ENCODE peak calls at places on chromosomes 13 and 19, in six cellular contexts. G is MM.1S, U is thoracic aorta, Y is cardiac muscle cell, C is ovary, J is kidney. N is an unnamed sample.

GRCh38 chr13:26300140-26300539 is 46.2 kb downstream of the CDK8 start:
- DNase-seq in G (no peak), U (no peak), Y (peak; percentile 64), C (no peak), J (no peak), N (no peak)

GRCh38 chr19:27972291-27973040 is 1240.5 kb downstream of the UQCRFS1 start:
- DNase-seq in G (no peak), U (no peak), Y (peak; percentile 38), C (no peak), J (no peak), N (no peak)

GRCh38 chr13:113756441-113757097 is 2.5 kb upstream of the TMEM255B start:
- DNase-seq in G (no peak), U (no peak), Y (peak; percentile 8), C (no peak), J (no peak), N (no peak)

GRCh38 chr19:12840091-12841079 is 2.1 kb downstream of the MAST1 start:
- DNase-seq in G (peak; percentile 31), U (no peak), Y (peak; percentile 71), C (no peak), J (peak; percentile 81), N (peak; percentile 65)

GRCh38 chr19:30255783-30256509 is 116.2 kb upstream of the ZNF536 start:
- DNase-seq in G (no peak), U (no peak), Y (no peak), C (no peak), J (no peak), N (no peak)

GRCh38 chr13:109904218-109904617 is 117.8 kb upstream of the IRS2 start:
- DNase-seq in G (no peak), U (no peak), Y (no peak), C (no peak), J (no peak), N (no peak)

GRCh38 chr19:28504727-28505126 is 708.2 kb downstream of the UQCRFS1 start:
- DNase-seq in G (no peak), U (no peak), Y (no peak), C (no peak), J (no peak), N (no peak)

GRCh38 chr13:40777166-40777956 is 6.4 kb upstream of the MRPS31 start:
- DNase-seq in G (peak; percentile 40), U (no peak), Y (peak; percentile 72), C (no peak), J (no peak), N (peak; percentile 76)

GRCh38 chr13:87680298-87680697 is 9.1 kb downstream of the SLITRK5 start:
- DNase-seq in G (peak; percentile 40), U (no peak), Y (no peak), C (no peak), J (no peak), N (no peak)

GRCh38 chr13:33577037-33577436 is 240.9 kb upstream of the RFC3 start:
- DNase-seq in G (no peak), U (no peak), Y (peak; percentile 60), C (no peak), J (no peak), N (no peak)

GRCh38 chr13:64591981-64592380 is 2638.2 kb downstream of the PCDH9 start:
- DNase-seq in G (no peak), U (no peak), Y (peak; percentile 38), C (no peak), J (no peak), N (no peak)

GRCh38 chr13:71218960-71219359 is 648.0 kb downstream of the DACH1 start:
- DNase-seq in G (no peak), U (no peak), Y (no peak), C (no peak), J (no peak), N (peak; percentile 58)

GRCh38 chr13:112724788-112725345 is 35.0 kb downstream of the ATP11A start:
- DNase-seq in G (no peak), U (no peak), Y (no peak), C (no peak), J (no peak), N (no peak)

GRCh38 chr13:22625691-22626090 is 555.1 kb upstream of the SGCG start:
- DNase-seq in G (no peak), U (no peak), Y (no peak), C (no peak), J (no peak), N (no peak)

GRCh38 chr19:18051887-18052286 is 34.8 kb downstream of the IL12RB1 start:
- DNase-seq in G (no peak), U (no peak), Y (peak; percentile 21), C (no peak), J (peak; percentile 87), N (no peak)

GRCh38 chr19:18799389-18799970 is 8.4 kb upstream of the COMP start:
- DNase-seq in G (no peak), U (no peak), Y (no peak), C (no peak), J (no peak), N (no peak)

GRCh38 chr19:35125270-35125717 is 9.6 kb downstream of the LGI4 start:
- DNase-seq in G (no peak), U (no peak), Y (no peak), C (no peak), J (peak; percentile 81), N (no peak)

GRCh38 chr13:21075303-21076264 is 14.2 kb upstream of the LATS2 start:
- DNase-seq in G (no peak), U (no peak), Y (peak; percentile 49), C (peak; percentile 49), J (no peak), N (no peak)

GRCh38 chr19:55973982-55974381 is 12.6 kb upstream of the NLRP5 start:
- DNase-seq in G (no peak), U (no peak), Y (no peak), C (no peak), J (no peak), N (no peak)

GRCh38 chr19:16207063-16207462 is 9.4 kb downstream of the AP1M1 start:
- DNase-seq in G (no peak), U (no peak), Y (no peak), C (no peak), J (no peak), N (no peak)

GRCh38 chr13:79782541-79783216 is 301.7 kb downstream of the NDFIP2 start:
- DNase-seq in G (no peak), U (no peak), Y (peak; percentile 93), C (peak; percentile 31), J (peak; percentile 85), N (no peak)

GRCh38 chr13:41658057-41658642 is 200.8 kb downstream of the RGCC start:
- DNase-seq in G (no peak), U (no peak), Y (peak; percentile 76), C (no peak), J (no peak), N (no peak)

GRCh38 chr19:46374526-46375475 is 27.9 kb downstream of the PPP5C start:
- DNase-seq in G (no peak), U (no peak), Y (no peak), C (no peak), J (no peak), N (no peak)

GRCh38 chr13:51955841-51956603 is 55.2 kb downstream of the ATP7B start:
- DNase-seq in G (no peak), U (no peak), Y (no peak), C (no peak), J (no peak), N (peak; percentile 63)

GRCh38 chr19:22619932-22620331 is 14.2 kb upstream of the ZNF492 start:
- DNase-seq in G (no peak), U (no peak), Y (no peak), C (no peak), J (no peak), N (no peak)

GRCh38 chr13:45333973-45334922 is 6.7 kb downstream of the TPT1 start:
- DNase-seq in G (no peak), U (no peak), Y (peak; percentile 71), C (no peak), J (no peak), N (peak; percentile 37)

GRCh38 chr13:45332831-45333219 is 8.2 kb downstream of the TPT1 start:
- DNase-seq in G (no peak), U (no peak), Y (no peak), C (no peak), J (no peak), N (no peak)

GRCh38 chr13:45335397-45336024 is 5.5 kb downstream of the TPT1 start:
- DNase-seq in G (no peak), U (no peak), Y (peak; percentile 41), C (no peak), J (no peak), N (peak; percentile 56)

GRCh38 chr13:45331981-45332830 is 8.8 kb downstream of the TPT1 start:
- DNase-seq in G (no peak), U (no peak), Y (peak; percentile 95), C (no peak), J (no peak), N (peak; percentile 53)

GRCh38 chr13:45333251-45333972 is 7.6 kb downstream of the TPT1 start:
- DNase-seq in G (no peak), U (no peak), Y (no peak), C (no peak), J (no peak), N (no peak)
- H3K27ac ChIP-seq in G (no peak overlapping the region), U (peak overlapping the region; percentile 31), Y (peak overlapping the region; percentile 39), C (no peak overlapping the region), J (no peak overlapping the region), N (peak overlapping the region; percentile 42)

GRCh38 chr19:44367024-44367423 is 10.5 kb upstream of the ZNF112 start:
- DNase-seq in G (no peak), U (no peak), Y (peak; percentile 53), C (no peak), J (no peak), N (no peak)
- H3K9me3 ChIP-seq in G (no peaks in the 10 kb centered on the region), U (no peaks in the 10 kb centered on the region), Y (no peaks in the 10 kb centered on the region), C (no peaks in the 10 kb centered on the region), J (peaks cover 4% of the 10 kb centered on the region), N (no peaks in the 10 kb centered on the region)

DNA sequence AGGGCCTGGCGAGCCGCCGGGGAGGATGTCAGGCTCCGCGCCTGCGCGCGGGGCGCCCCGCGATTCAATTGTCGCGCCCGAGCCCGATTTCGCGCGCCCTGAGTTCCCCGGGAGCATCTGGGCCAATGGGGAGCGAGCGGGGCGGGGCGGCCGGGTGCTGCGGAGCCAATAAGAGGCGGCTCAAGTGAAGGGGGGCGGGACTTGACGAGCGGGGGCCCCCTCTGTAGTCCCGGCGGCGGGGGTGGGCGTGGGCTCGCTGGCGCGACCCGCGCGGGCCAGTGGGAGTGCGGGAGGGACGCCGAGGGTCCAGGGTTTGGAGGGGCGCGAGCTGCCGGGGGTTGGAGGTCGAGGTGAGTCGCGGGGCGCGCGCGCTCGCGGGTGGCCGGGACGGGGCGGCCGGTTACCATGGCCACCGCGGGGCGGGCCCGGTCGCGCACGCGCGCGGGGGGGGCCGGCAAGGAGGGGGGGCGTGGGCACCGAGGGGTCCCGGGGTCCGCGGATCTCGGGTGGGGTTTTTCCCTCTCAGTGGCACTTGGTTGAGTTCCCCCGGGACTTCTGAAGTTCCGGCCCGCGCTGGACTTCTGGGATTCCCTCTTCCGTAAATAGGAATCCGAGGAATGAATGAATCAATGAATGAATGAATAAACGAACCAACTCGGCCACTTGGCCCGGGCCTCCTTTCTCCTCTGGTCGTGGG is 744 bp downstream of the UHRF1 start:
- DNase-seq in G (peak; percentile 98), U (peak; percentile 67), Y (peak; percentile 91), C (peak; percentile 90), J (peak; percentile 96), N (peak; percentile 92)
- H3K27ac ChIP-seq in G (peak overlapping the region; percentile 33), U (no peak overlapping the region), Y (no peak overlapping the region), C (no peak overlapping the region), J (no peak overlapping the region), N (peak overlapping the region; percentile 2)

DNA sequence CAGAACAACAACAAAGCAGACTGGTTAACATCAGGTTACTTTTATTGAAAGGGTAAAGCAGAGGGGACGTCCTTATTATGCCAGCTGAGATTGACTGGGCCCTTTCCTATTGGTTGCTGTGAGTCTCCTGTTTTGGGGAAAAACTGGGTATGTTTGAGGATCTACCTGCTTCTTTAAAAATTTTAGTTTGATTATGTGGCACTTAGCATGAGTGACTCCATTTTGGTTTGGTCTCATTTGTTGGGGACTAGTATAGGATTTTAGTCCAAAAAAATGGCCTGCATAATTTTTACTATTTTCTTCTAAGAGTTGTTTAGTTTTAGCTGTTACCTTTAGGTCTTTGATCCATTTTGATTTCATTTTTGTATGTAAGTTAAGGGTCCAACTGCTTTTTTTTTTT is 14.4 kb downstream of the ZNF627 start:
- DNase-seq in G (no peak), U (no peak), Y (no peak), C (no peak), J (no peak), N (no peak)
- H3K9me3 ChIP-seq in G (no peaks in the 10 kb centered on the region), U (peaks cover 1% of the 10 kb centered on the region), Y (no peaks in the 10 kb centered on the region), C (no peaks in the 10 kb centered on the region), J (peaks cover 2% of the 10 kb centered on the region), N (no peaks in the 10 kb centered on the region)

N was measured in small intestine.